ENCODE peak calls at places on chromosomes 7 and 10, in four cellular contexts. R, V, M and P are unnamed samples.
A peak's percentile ranks its signal among the peaks of the same experiment; 100 is the strongest.

GRCh38 chr7:121244120-121244865 is 84.5 kb upstream of the WNT16 start:
- DNase-seq in M (no peak), V (no peak), R (no peak), P (no peak)

GRCh38 chr10:19922236-19922963 is 106.2 kb downstream of the PLXDC2 start:
- DNase-seq in M (no peak), V (no peak), R (no peak), P (no peak)

GRCh38 chr10:6062101-6062771 is at the start of gene IL2RA:
- DNase-seq in V (no peak), R (peak; percentile 85), M (no peak), P (no peak)

GRCh38 chr7:33799766-33800165 is 105.6 kb upstream of the BMPER start:
- DNase-seq in M (no peak), V (no peak), R (no peak), P (no peak)

GRCh38 chr7:27167916-27168264 is 2.6 kb upstream of the HOXA9 start:
- DNase-seq in R (no peak), M (no peak), V (no peak), P (no peak)

GRCh38 chr7:6252310-6252709 is 20.1 kb downstream of the CYTH3 start:
- DNase-seq in V (no peak), R (no peak), M (no peak), P (no peak)

GRCh38 chr7:35736725-35737124 is 41.8 kb upstream of the HERPUD2 start:
- DNase-seq in M (no peak), V (no peak), R (no peak), P (no peak)

GRCh38 chr10:125294109-125294508 is 133.7 kb upstream of the CTBP2 start:
- DNase-seq in V (no peak), M (no peak), R (no peak), P (no peak)

GRCh38 chr10:101216631-101217425 is 12.4 kb downstream of the LBX1 start:
- DNase-seq in R (no peak), M (no peak), V (no peak), P (no peak)

GRCh38 chr7:116145245-116145852 is 65.0 kb upstream of the TES start:
- DNase-seq in R (no peak), V (no peak), M (no peak), P (no peak)

GRCh38 chr10:6501931-6502330 is 78.1 kb downstream of the PRKCQ start:
- DNase-seq in V (no peak), R (no peak), M (no peak), P (no peak)

GRCh38 chr7:129480674-129481363 is 21.5 kb upstream of the SMKR1 start:
- DNase-seq in V (no peak), M (no peak), R (no peak), P (no peak)

GRCh38 chr7:3867847-3868246 is 566.8 kb downstream of the SDK1 start:
- DNase-seq in V (no peak), R (peak; percentile 54), M (no peak), P (no peak)

GRCh38 chr7:25712500-25712899 is 439.5 kb upstream of the NFE2L3 start:
- DNase-seq in M (no peak), R (no peak), V (no peak), P (no peak)

GRCh38 chr10:117137911-117138642 is at the start of gene VAX1:
- DNase-seq in V (no peak), M (no peak), R (no peak), P (no peak)

GRCh38 chr7:24812313-24812945 is 55.2 kb upstream of the GSDME start:
- DNase-seq in R (peak; percentile 84), V (peak; percentile 58), M (peak; percentile 34), P (no peak)

GRCh38 chr10:52300599-52301277 is 13.3 kb upstream of the DKK1 start:
- DNase-seq in M (no peak), R (no peak), V (no peak), P (no peak)

GRCh38 chr7:128201067-128201689 is 39.9 kb upstream of the LEP start:
- DNase-seq in V (no peak), M (no peak), R (no peak), P (no peak)

GRCh38 chr7:156998988-156999610 is 11.4 kb downstream of the MNX1 start:
- DNase-seq in R (no peak), M (no peak), V (no peak), P (no peak)

GRCh38 chr7:127803626-127804025 is 151.6 kb downstream of the SND1 start:
- DNase-seq in V (no peak), M (no peak), R (no peak), P (no peak)

GRCh38 chr10:107614939-107615665 is 450.6 kb upstream of the SORCS1 start:
- DNase-seq in V (no peak), R (no peak), M (no peak), P (no peak)

GRCh38 chr10:132408367-132408781 is 11.4 kb downstream of the PWWP2B start:
- DNase-seq in R (peak; percentile 69), M (peak; percentile 29), V (peak; percentile 66), P (peak; percentile 71)
- H3K4me1 ChIP-seq in R (peaks cover 51% of the 10 kb centered on the region), M (peaks cover 12% of the 10 kb centered on the region), V (peaks cover 38% of the 10 kb centered on the region), P (peaks cover 80% of the 10 kb centered on the region)

DNA sequence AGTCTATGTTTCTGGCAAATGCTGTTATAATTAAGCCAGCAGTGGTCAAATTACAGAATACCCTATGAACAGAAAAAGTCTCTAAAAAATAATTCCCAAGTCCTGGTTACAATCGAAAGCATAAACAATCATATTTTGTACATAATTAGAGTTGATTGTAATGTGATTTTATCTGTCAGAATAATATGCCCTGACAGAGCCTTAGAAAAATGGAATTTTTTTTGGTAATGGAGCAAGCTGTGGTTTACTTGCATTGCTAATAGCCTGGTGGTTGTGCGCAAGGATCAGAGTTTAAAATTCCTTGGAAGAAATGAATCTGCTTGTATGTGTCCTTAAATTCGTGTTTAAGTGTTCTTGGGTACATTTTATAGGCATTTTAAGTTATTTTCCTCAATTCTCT is 702.7 kb upstream of the FZD8 start:
- DNase-seq in V (no peak), M (no peak), R (no peak), P (no peak)
- H3K27ac ChIP-seq in V (no peak overlapping the region), M (no peak overlapping the region), R (no peak overlapping the region), P (no peak overlapping the region)

DNA sequence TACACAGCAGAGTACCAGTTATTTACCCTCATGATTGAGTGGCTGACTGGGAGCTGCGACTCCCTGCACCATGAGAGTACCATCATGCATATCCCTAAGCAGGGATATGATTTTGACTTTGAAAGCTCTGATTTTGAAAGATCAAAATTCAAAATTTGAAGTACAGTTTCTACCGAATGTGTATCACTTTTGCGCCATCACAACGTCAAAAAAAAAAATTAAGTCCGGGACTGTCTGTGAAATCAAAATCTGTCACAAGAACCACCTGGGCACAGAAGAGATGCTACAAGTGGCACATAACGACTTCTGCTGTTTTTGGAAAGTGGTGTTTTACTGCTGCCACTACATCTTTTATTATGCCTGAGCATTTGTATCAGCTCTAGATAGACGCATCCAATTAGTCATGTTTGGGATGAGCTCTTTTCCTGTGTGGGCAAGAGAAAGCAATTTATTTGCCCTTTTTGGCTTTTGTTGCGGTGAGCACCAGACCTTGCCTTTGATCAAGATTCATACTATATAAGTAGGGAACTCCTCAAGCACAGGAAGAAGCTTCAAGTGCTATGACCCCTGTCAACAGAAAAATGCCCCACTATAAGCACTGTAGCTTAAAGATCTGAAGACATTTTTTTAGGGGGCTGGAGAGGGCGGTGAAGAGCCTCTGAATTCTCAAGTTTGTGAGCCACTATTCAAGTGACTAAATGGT is 10.7 kb downstream of the MTPN start:
- DNase-seq in M (no peak), R (no peak), V (no peak), P (no peak)
- H3K4me1 ChIP-seq in M (peaks cover 11% of the 10 kb centered on the region), R (peaks cover 15% of the 10 kb centered on the region), V (peaks cover 3% of the 10 kb centered on the region), P (peaks cover 65% of the 10 kb centered on the region)

GRCh38 chr7:803243-803635 is 29.0 kb upstream of the SUN1 start:
- DNase-seq in R (no peak), M (no peak), V (peak; percentile 31), P (no peak)

GRCh38 chr7:794671-795329 is 37.5 kb upstream of the SUN1 start:
- DNase-seq in R (peak; percentile 53), V (peak; percentile 33), M (no peak), P (no peak)

GRCh38 chr7:801940-802364 is 30.3 kb upstream of the SUN1 start:
- DNase-seq in M (peak; percentile 58), V (peak; percentile 84), R (peak; percentile 72), P (no peak)

GRCh38 chr7:802500-803242 is 29.6 kb upstream of the SUN1 start:
- DNase-seq in V (no peak), M (no peak), R (peak; percentile 39), P (no peak)

GRCh38 chr7:798921-799470 is 33.3 kb upstream of the SUN1 start:
- DNase-seq in V (peak; percentile 35), M (no peak), R (no peak), P (no peak)
- H3K27ac ChIP-seq in V (no peak overlapping the region), M (no peak overlapping the region), R (no peak overlapping the region), P (no peak overlapping the region)